ENCODE peak calls at places on chromosomes 4 and X, in ten cellular contexts. K is A549, W is heart left ventricle, O is left lung, G is fibroblast of mammary gland, R is epithelial cell of esophagus, Q is prostate gland, I is thyroid gland, D is tibial artery, Y is BJ. L is an unnamed sample.

GRCh38 chrX:1932231-1932630 is 317.4 kb downstream of the ASMT start:
- DNase-seq in K (no peak), W (no peak), O (no peak), G (peak), R (no peak), Q (no peak), I (no peak), D (no peak), Y (peak), L (no peak)

GRCh38 chrX:22109442-22109841 is 77.3 kb downstream of the PHEX start:
- DNase-seq in K (no peak), W (no peak), O (no peak), G (peak), R (peak), Q (no peak), I (no peak), D (no peak), Y (no peak), L (peak)

GRCh38 chr4:19936471-19936870 is 315.2 kb upstream of the SLIT2 start:
- DNase-seq in K (no peak), W (no peak), O (no peak), G (peak), R (no peak), Q (no peak), I (no peak), D (no peak), Y (peak), L (no peak)

GRCh38 chrX:111869639-111870034 is 6.3 kb upstream of the TRPC5OS start:
- DNase-seq in K (peak), W (no peak), O (no peak), G (peak), R (peak), Q (peak), I (peak), D (no peak), Y (no peak), L (peak)

GRCh38 chrX:97315939-97316338 is 432.2 kb downstream of the RPA4 start:
- DNase-seq in K (no peak), W (no peak), O (no peak), G (no peak), R (no peak), Q (no peak), I (no peak), D (no peak), Y (no peak), L (no peak)

GRCh38 chr4:152348670-152349069 is 187.2 kb downstream of the FBXW7 start:
- DNase-seq in K (no peak), W (no peak), O (no peak), G (peak), R (peak), Q (no peak), I (no peak), D (no peak), Y (no peak), L (no peak)

GRCh38 chr4:169314906-169315305 is 44.1 kb upstream of the SH3RF1 start:
- DNase-seq in K (peak), W (peak), O (peak), G (peak), R (peak), Q (peak), I (peak), D (peak), Y (no peak), L (peak)

GRCh38 chr4:116118216-116118615 is 967.2 kb downstream of the TRAM1L1 start:
- DNase-seq in K (no peak), W (no peak), O (no peak), G (no peak), R (no peak), Q (no peak), I (no peak), D (no peak), Y (no peak), L (no peak)

GRCh38 chr4:119099227-119099910 is 36.3 kb upstream of the MYOZ2 start:
- DNase-seq in K (no peak), W (no peak), O (no peak), G (peak), R (no peak), Q (no peak), I (no peak), D (no peak), Y (peak), L (no peak)

GRCh38 chrX:71652405-71652804 is 14.9 kb upstream of the LOC101059915 start:
- DNase-seq in K (peak), W (no peak), O (no peak), G (peak), R (peak), Q (peak), I (peak), D (no peak), Y (no peak), L (no peak)

GRCh38 chr4:166318810-166319525 is 445.9 kb downstream of the TLL1 start:
- DNase-seq in K (no peak), W (no peak), O (no peak), G (peak), R (peak), Q (no peak), I (no peak), D (no peak), Y (peak), L (peak)

GRCh38 chr4:148060264-148061138 is 328.6 kb downstream of the ARHGAP10 start:
- DNase-seq in K (no peak), W (no peak), O (no peak), G (no peak), R (peak), Q (no peak), I (no peak), D (no peak), Y (no peak), L (no peak)

GRCh38 chr4:8349664-8350225 is 80.2 kb downstream of the HTRA3 start:
- DNase-seq in K (no peak), W (no peak), O (no peak), G (no peak), R (no peak), Q (no peak), I (no peak), D (no peak), Y (no peak), L (no peak)

DNA sequence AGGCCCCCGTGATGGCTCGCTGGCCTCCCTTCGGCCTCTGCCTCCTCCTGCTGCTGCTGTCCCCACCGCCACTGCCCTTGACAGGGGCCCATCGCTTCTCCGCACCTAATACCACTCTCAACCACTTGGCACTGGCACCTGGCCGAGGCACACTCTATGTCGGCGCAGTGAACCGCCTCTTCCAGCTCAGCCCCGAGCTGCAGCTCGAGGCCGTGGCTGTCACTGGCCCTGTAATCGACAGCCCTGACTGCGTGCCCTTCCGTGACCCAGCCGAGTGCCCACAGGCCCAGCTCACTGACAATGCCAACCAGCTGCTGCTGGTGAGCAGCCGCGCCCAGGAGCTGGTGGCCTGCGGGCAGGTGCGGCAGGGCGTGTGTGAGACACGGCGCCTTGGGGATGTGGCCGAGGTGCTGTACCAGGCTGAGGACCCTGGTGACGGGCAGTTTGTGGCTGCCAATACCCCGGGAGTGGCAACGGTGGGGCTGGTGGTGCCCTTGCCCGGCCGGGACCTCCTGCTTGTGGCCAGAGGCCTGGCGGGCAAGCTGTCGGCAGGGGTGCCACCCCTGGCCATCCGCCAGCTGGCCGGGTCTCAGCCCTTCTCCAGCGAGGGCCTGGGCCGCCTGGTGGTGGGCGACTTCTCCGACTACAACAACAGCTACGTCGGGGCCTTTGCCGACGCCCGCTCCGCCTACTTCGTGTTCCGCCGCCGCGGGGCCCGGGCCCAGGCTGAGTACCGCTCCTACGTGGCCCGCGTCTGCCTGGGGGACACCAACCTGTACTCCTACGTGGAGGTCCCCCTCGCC is 3.0 kb downstream of the PLXNB3 start:
- DNase-seq in K (no peak), W (no peak), O (no peak), G (no peak), R (no peak), Q (no peak), I (no peak), D (no peak), Y (no peak), L (no peak)
- H3K4me3 ChIP-seq in K (no peak), W (no peak), O (no peak), G (no peak), R (no peak), Q (no peak), I (no peak), D (no peak), Y (no peak), L (no peak)

DNA sequence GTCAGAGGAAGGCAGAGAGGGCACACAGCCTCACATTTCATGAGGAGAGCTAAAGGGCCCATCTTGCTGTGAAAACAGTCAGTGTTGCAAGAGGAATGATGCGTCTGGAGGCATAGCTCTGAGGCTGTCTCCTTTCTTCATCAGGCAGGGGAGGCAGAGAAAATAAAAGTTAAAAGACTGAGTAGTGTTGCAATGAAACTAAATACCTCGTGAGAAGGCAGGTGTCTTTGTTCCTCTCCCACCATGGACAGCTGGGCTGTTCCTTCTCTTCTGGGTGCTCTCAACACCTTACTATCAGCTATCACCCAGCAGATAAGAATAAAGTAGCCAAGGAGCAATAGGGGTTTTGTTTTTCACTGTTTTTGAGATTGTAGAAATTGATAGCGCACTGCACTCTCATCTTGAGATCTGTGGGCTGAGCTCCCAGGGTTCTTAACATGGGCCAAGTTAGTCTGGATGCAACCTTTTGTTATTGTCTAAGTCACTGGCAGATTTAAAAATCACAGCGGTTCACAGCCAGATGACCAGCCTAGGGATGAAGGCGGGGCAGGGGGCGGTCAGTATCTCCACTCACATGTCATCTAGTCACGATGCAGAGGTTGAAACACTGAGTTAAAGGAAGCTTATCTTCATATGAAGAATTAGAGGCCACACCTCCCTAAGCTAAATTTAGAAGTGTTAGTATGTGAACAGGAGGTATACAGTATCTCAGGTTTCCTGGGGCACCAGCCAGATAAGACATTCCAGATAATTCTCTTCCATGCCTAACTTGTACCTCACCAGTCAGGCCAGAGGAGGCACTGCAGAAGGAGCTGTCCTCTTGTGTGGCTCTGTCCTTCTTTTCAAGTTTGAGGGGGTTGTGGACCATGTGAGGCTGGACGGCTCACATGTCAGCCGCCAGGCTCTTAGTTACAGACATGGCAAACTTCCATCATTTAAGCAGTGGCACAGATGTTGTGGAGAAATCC is 36.9 kb downstream of the PARM1 start:
- DNase-seq in K (no peak), W (no peak), O (no peak), G (peak), R (no peak), Q (no peak), I (peak), D (peak), Y (no peak), L (no peak)
- TF ChIP-seq CTCF in K (no peak), W (peak), O (no peak), G (peak), R (no peak), Q (no peak), I (peak), D (peak), Y (no peak), L (peak)

GRCh38 chr4:36427696-36428095 is 146.3 kb downstream of the DTHD1 start:
- DNase-seq in K (no peak), W (no peak), O (no peak), G (no peak), R (no peak), Q (no peak), I (no peak), D (no peak), Y (no peak), L (no peak)
- H3K4me3 ChIP-seq in K (no peak), W (no peak), O (no peak), G (no peak), R (no peak), Q (no peak), I (no peak), D (no peak), Y (no peak), L (no peak)

GRCh38 chr4:121728066-121728465 is 31.3 kb upstream of the ANXA5 start:
- DNase-seq in K (peak), W (no peak), O (no peak), G (peak), R (peak), Q (no peak), I (no peak), D (no peak), Y (no peak), L (no peak)

GRCh38 chr4:121724671-121725070 is 27.9 kb upstream of the ANXA5 start:
- DNase-seq in K (no peak), W (no peak), O (no peak), G (no peak), R (peak), Q (no peak), I (no peak), D (no peak), Y (no peak), L (no peak)

GRCh38 chr4:121728798-121729226 is 32.0 kb upstream of the ANXA5 start:
- DNase-seq in K (no peak), W (no peak), O (no peak), G (peak), R (peak), Q (no peak), I (no peak), D (no peak), Y (no peak), L (no peak)

GRCh38 chr4:121721700-121722099 is 24.9 kb upstream of the ANXA5 start:
- DNase-seq in K (no peak), W (no peak), O (no peak), G (no peak), R (no peak), Q (no peak), I (no peak), D (no peak), Y (no peak), L (no peak)

DNA sequence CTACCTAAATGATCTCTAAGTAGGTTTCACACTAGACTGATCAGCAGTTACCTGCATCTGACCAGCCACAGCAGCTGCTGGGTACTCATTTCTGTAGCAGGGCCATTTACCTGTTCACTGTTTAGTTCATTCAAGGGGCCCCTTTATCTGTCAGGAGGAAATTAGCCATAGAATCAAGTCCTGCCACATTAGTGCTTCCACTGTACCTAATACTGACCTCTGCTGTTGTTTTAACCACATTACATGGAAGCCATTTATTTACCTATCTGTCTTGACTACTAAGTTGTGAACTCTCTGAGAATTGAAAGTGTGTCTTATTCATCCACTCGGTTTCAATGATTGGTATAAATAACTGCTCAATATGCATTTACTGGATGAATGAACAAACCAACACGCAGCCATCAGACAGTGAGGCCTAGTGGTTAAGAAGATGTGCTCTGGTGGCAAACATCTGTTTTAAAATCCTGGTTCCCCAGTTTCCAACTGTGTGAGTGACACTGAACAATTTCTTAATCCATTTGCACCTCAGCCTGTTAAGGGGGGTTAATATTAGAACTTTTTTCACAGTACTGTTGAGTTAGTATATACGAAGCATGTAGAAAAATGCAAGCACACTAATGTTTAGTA is 30.0 kb upstream of the ANXA5 start:
- DNase-seq in K (peak), W (no peak), O (no peak), G (peak), R (peak), Q (peak), I (no peak), D (no peak), Y (no peak), L (no peak)
- TF ChIP-seq CTCF in K (peak), W (peak), O (peak), G (peak), R (peak), Q (no peak), I (peak), D (peak), Y (peak), L (peak)

GRCh38 chr4:15689540-15689939 is 7.9 kb downstream of the FAM200B start:
- DNase-seq in K (no peak), W (no peak), O (no peak), G (peak), R (no peak), Q (no peak), I (no peak), D (no peak), Y (no peak), L (no peak)
- H3K4me3 ChIP-seq in K (peak), W (no peak), O (no peak), G (no peak), R (no peak), Q (no peak), I (no peak), D (no peak), Y (no peak), L (no peak)

GRCh38 chr4:86721412-86721811 is 127.3 kb downstream of the PTPN13 start:
- DNase-seq in K (no peak), W (no peak), O (no peak), G (no peak), R (no peak), Q (no peak), I (no peak), D (no peak), Y (no peak), L (no peak)

GRCh38 chr4:86718152-86718551 is 124.0 kb downstream of the PTPN13 start:
- DNase-seq in K (no peak), W (no peak), O (no peak), G (no peak), R (no peak), Q (no peak), I (no peak), D (no peak), Y (no peak), L (no peak)

GRCh38 chr4:86717651-86718050 is 123.5 kb downstream of the PTPN13 start:
- DNase-seq in K (no peak), W (no peak), O (no peak), G (no peak), R (no peak), Q (no peak), I (no peak), D (no peak), Y (no peak), L (peak)

GRCh38 chr4:86720508-86721068 is 126.5 kb downstream of the PTPN13 start:
- DNase-seq in K (no peak), W (no peak), O (no peak), G (peak), R (peak), Q (no peak), I (no peak), D (no peak), Y (no peak), L (no peak)
- TF ChIP-seq CTCF in K (no peak), W (no peak), O (no peak), G (no peak), R (no peak), Q (no peak), I (no peak), D (no peak), Y (no peak), L (no peak)

GRCh38 chrX:77900688-77901087 is 1.4 kb downstream of the COX7B start:
- DNase-seq in K (no peak), W (no peak), O (no peak), G (peak), R (peak), Q (no peak), I (no peak), D (no peak), Y (no peak), L (no peak)
- H3K4me3 ChIP-seq in K (peak), W (peak), O (peak), G (peak), R (peak), Q (peak), I (no peak), D (peak), Y (peak), L (peak)

DNA sequence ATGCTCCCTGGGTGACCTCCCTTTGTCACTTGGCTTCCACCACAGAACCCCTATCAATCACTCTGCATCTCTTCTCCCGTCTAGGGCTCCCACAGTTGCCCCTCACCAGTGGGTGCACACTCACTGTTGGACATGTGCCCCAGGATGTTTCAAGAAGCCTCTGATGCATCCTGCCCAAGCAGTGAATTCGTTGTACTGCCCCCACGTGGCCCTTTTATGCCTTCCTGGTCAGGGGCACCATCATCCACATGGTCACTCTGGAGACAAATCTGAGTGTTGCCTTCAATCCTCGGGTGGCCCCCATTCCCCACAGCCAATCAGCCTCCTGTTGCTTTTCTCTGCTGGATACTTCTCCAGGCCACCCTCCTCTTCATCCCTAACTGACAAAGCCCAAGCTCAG is 12.2 kb downstream of the ITIH6 start:
- DNase-seq in K (no peak), W (no peak), O (no peak), G (peak), R (peak), Q (no peak), I (no peak), D (no peak), Y (no peak), L (no peak)
- TF ChIP-seq CTCF in K (no peak), W (peak), O (no peak), G (peak), R (peak), Q (no peak), I (no peak), D (no peak), Y (peak), L (peak)

DNA sequence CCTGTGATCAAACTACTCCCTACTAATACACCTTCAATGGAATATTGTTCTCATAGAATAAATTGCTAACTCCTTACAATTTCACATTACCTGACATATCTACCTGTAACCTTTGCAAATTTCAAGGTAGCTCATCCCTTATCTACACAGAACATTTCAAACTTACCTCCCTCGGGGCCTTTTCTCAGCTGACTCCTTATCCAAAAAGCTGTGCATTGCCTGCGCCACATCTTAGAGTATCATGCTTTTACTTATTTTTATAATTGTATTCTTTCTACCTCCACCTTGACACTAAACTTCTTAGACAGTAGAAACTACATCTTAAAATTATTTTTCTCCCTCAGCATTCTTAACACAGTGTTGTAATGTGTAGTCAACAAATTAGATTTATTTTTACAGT is 198.5 kb downstream of the FBXO8 start:
- DNase-seq in K (no peak), W (no peak), O (no peak), G (no peak), R (no peak), Q (no peak), I (no peak), D (no peak), Y (no peak), L (no peak)
- H3K4me3 ChIP-seq in K (no peak), W (no peak), O (no peak), G (no peak), R (no peak), Q (no peak), I (no peak), D (no peak), Y (no peak), L (no peak)

L was measured in epithelial cell of proximal tubule.